ENCODE peak calls at places on chromosomes 6 and 20, in four cellular contexts. R is upper lobe of right lung, X is mesendoderm, D is occipital lobe. C is an unnamed sample.

GRCh38 chr20:41095110-41095969 is 42.0 kb upstream of the PLCG1 start:
- DNase-seq in X (peak; percentile 49), R (no peak), D (no peak), C (peak; percentile 64)

GRCh38 chr20:51926670-51927305 is 124.5 kb upstream of the SALL4 start:
- DNase-seq in D (no peak), R (no peak), X (peak; percentile 22), C (no peak)

GRCh38 chr6:26302941-26303559 is 61.9 kb upstream of the BTN3A2 start:
- DNase-seq in X (no peak), D (no peak), R (no peak), C (no peak)

GRCh38 chr6:139144490-139145085 is 9.7 kb downstream of the HECA start:
- DNase-seq in X (no peak), R (no peak), D (no peak), C (no peak)

GRCh38 chr6:105431226-105431625 is 28.3 kb upstream of the PREP start:
- DNase-seq in R (no peak), D (no peak), X (peak; percentile 62), C (no peak)

GRCh38 chr6:117687725-117688124 is 12.5 kb downstream of the NUS1 start:
- DNase-seq in D (no peak), R (no peak), X (no peak), C (no peak)

GRCh38 chr6:2695464-2696095 is 55.1 kb downstream of the MYLK4 start:
- DNase-seq in D (no peak), R (no peak), X (peak; percentile 25), C (no peak)

GRCh38 chr6:53604623-53605190 is 59.8 kb upstream of the GCLC start:
- DNase-seq in D (no peak), R (no peak), X (no peak), C (no peak)

GRCh38 chr20:41958391-41958790 is 340.2 kb upstream of the CHD6 start:
- DNase-seq in X (no peak), D (no peak), R (no peak), C (no peak)

GRCh38 chr6:142570221-142570671 is 268.4 kb downstream of the ADGRG6 start:
- DNase-seq in X (peak; percentile 75), D (no peak), R (no peak), C (no peak)